ENCODE peak calls at places on chromosomes 16 and 17, in seven cellular contexts. G, Y, A, I, S, J and F are unnamed samples.

GRCh38 chr16:17270111-17270510 is 200.6 kb downstream of the XYLT1 start:
- DNase-seq in G (no peak), Y (no peak), I (no peak), J (no peak), A (no peak), S (peak; percentile 53), F (no peak)

GRCh38 chr17:5516060-5516792 is 29.9 kb downstream of the MIS12 start:
- DNase-seq in I (no peak), A (no peak), J (peak; percentile 81), S (no peak), Y (peak; percentile 87), G (no peak), F (no peak)

GRCh38 chr16:27756206-27756970 is 206.4 kb downstream of the KATNIP start:
- DNase-seq in Y (no peak), I (no peak), A (no peak), G (peak; percentile 10), S (no peak), J (no peak), F (no peak)

GRCh38 chr16:3458278-3458851 is 14.9 kb downstream of the NAA60 start:
- DNase-seq in J (no peak), Y (peak; percentile 11), A (no peak), G (no peak), S (no peak), I (no peak), F (no peak)

GRCh38 chr17:41547921-41548843 is 20.1 kb upstream of the KRT19 start:
- DNase-seq in A (no peak), G (peak; percentile 67), I (no peak), J (no peak), Y (peak; percentile 95), S (peak; percentile 64), F (peak; percentile 90)

GRCh38 chr17:78019367-78019975 is 61.0 kb downstream of the TNRC6C start:
- DNase-seq in S (no peak), Y (peak; percentile 73), G (no peak), A (peak; percentile 38), I (no peak), J (no peak), F (peak; percentile 44)

GRCh38 chr17:156946-157345 is 19.6 kb downstream of the SCGB1C2 start:
- DNase-seq in I (no peak), G (no peak), A (no peak), J (no peak), S (peak; percentile 8), Y (no peak), F (no peak)

GRCh38 chr17:64385187-64386083 is 5.2 kb downstream of the PECAM1 start:
- DNase-seq in G (no peak), Y (peak; percentile 98), I (no peak), A (no peak), S (no peak), J (peak; percentile 60), F (no peak)

GRCh38 chr16:82323171-82323570 is 153.1 kb upstream of the MPHOSPH6 start:
- DNase-seq in I (no peak), Y (no peak), A (no peak), S (no peak), G (no peak), J (no peak), F (no peak)

GRCh38 chr17:50945779-50946222 is 79.6 kb upstream of the TOB1 start:
- DNase-seq in G (no peak), A (no peak), Y (no peak), I (no peak), J (no peak), S (no peak), F (no peak)

GRCh38 chr17:50947844-50948514 is 81.8 kb upstream of the TOB1 start:
- DNase-seq in I (no peak), G (peak; percentile 87), Y (peak; percentile 46), A (no peak), J (peak; percentile 50), S (peak; percentile 96), F (peak; percentile 94)

GRCh38 chr17:50944902-50945720 is 79.0 kb upstream of the TOB1 start:
- DNase-seq in G (no peak), S (peak; percentile 24), A (no peak), J (peak; percentile 22), I (no peak), Y (no peak), F (no peak)

GRCh38 chr17:50946891-50947843 is 81.0 kb upstream of the TOB1 start:
- DNase-seq in A (no peak), S (peak; percentile 33), Y (no peak), J (peak; percentile 46), G (no peak), I (no peak), F (no peak)

DNA sequence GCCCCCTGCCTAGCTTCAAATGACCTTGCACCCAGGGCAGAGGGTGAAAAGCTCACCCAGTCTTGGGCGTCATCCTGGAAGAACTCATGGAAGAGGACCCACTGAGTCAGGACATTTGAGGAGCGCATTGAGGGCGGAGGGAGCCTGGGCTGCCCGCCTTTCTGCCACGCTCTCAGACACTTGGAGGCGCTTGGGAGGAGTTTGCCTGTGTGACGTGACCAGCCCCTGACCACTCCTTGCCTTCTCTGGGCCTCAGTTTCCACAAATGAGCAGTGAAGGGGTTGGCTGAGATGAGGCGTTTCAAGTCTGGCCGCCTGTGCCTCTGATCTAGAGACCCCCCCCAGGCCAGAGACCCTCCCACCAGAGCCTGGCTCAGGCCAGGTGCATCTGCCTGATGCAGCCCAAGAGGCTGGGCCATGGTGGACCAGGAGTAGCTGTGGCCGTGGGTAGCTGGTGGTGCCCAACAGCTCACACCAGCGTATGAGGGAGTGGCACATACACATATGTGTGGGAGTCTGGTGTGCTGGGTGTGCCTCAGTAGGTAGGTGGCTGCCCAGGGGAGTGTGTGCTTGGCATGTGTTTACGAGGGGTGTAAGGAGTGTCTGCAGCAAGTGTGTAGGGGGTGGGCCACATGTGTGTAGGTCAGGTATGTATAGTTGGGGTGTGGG is 80.2 kb upstream of the TOB1 start:
- DNase-seq in S (peak; percentile 40), G (no peak), I (no peak), A (no peak), J (peak; percentile 56), Y (no peak), F (no peak)
- H3K27me3 ChIP-seq in S (no peaks in the 10 kb centered on the region), G (no peaks in the 10 kb centered on the region), I (no peaks in the 10 kb centered on the region), A (no peaks in the 10 kb centered on the region), J (no peaks in the 10 kb centered on the region), Y (no peaks in the 10 kb centered on the region), F (no peaks in the 10 kb centered on the region)

GRCh38 chr16:2074071-2074470 is 26.3 kb downstream of the TSC2 start:
- DNase-seq in G (no peak), I (no peak), S (peak; percentile 16), J (no peak), A (no peak), Y (no peak), F (no peak)

GRCh38 chr16:2070576-2071453 is 23.0 kb downstream of the TSC2 start:
- DNase-seq in I (no peak), S (peak; percentile 16), A (no peak), G (no peak), Y (no peak), J (no peak), F (no peak)

GRCh38 chr16:2075631-2076030 is 27.8 kb downstream of the TSC2 start:
- DNase-seq in G (no peak), Y (no peak), I (no peak), J (no peak), S (no peak), A (no peak), F (no peak)

GRCh38 chr16:2072926-2073325 is 25.1 kb downstream of the TSC2 start:
- DNase-seq in I (no peak), G (no peak), A (no peak), Y (no peak), S (peak; percentile 23), J (no peak), F (no peak)

DNA sequence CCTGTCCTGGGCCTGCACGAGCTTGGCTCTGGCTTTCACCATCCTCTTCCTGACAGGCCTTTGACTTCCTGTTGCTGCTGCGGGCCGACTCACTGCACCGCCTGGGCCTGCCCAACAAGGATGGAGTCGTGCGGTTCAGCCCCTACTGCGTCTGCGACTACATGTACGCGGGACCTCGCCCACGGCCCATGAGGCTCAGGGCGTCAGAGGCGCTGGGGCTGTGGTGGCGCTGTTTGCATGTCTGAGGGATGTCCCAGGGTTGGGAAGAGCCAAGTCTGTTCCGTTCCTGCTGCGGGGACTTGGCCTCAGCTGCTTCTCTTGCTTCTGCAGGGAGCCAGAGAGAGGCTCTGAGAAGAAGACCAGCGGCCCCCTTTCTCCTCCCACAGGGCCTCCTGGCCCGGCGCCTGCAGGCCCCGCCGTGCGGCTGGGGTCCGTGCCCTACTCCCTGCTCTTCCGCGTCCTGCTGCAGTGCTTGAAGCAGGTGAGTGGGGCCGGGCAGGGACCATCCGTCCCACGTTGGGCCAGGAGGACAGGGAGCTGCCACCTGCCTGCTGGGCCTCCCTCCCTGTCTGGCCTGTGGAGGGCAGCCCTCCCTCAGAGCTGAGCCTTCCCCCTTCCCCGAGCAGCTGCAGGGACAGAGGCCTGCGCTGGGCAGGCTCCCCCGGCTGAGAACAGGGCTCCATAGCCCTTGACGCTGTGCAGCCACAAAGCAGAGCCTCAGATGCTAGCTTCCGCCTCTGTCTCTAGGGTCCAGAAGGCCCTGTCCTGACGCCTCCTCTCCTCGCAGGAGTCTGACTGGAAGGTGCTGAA is 23.9 kb downstream of the TSC2 start:
- DNase-seq in J (no peak), Y (no peak), S (peak; percentile 21), G (no peak), I (no peak), A (no peak), F (no peak)
- H3K36me3 ChIP-seq in J (no peaks in the 10 kb centered on the region), Y (no peaks in the 10 kb centered on the region), S (peaks cover 33% of the 10 kb centered on the region), G (peaks cover 92% of the 10 kb centered on the region), I (peaks cover 38% of the 10 kb centered on the region), A (peaks cover 18% of the 10 kb centered on the region), F (peaks cover 6% of the 10 kb centered on the region)

GRCh38 chr17:8123695-8124349 is at the start of gene HES7:
- DNase-seq in A (no peak), G (no peak), J (no peak), I (no peak), Y (peak; percentile 4), S (no peak), F (no peak)
- H3K27me3 ChIP-seq in A (peaks cover 20% of the 10 kb centered on the region), G (peaks cover 52% of the 10 kb centered on the region), J (no peaks in the 10 kb centered on the region), I (peaks cover 62% of the 10 kb centered on the region), Y (no peaks in the 10 kb centered on the region), S (no peaks in the 10 kb centered on the region), F (peaks cover 5% of the 10 kb centered on the region)

GRCh38 chr17:1651559-1651844 is 1.8 kb upstream of the RILP start:
- DNase-seq in I (no peak), Y (no peak), J (no peak), G (peak; percentile 14), A (no peak), S (no peak), F (no peak)
- H3K36me3 ChIP-seq in I (peaks cover 60% of the 10 kb centered on the region), Y (peaks cover 30% of the 10 kb centered on the region), J (peaks cover 24% of the 10 kb centered on the region), G (peaks cover 64% of the 10 kb centered on the region), A (peaks cover 56% of the 10 kb centered on the region), S (peaks cover 62% of the 10 kb centered on the region), F (peaks cover 33% of the 10 kb centered on the region)